ENCODE peak calls at places on chromosome 15, in six cellular contexts. K is AG04450, U is pancreas, O is colonic mucosa, D is lung, N is A549. L is an unnamed sample.

GRCh38 chr15:37045859-37046318 is 54.5 kb downstream of the MEIS2 start:
- DNase-seq in K (no peak), U (no peak), O (no peak), D (peak; percentile 29), N (no peak), L (no peak)

GRCh38 chr15:39624806-39625205 is 43.9 kb downstream of the THBS1 start:
- DNase-seq in K (peak; percentile 72), U (no peak), O (peak; percentile 77), D (no peak), N (no peak), L (peak; percentile 59)

GRCh38 chr15:36161781-36162212 is 417.6 kb upstream of the CDIN1 start:
- DNase-seq in K (no peak), U (no peak), O (no peak), D (no peak), N (no peak), L (no peak)

GRCh38 chr15:71718116-71718910 is 92.0 kb upstream of the NR2E3 start:
- DNase-seq in K (no peak), U (no peak), O (no peak), D (no peak), N (no peak), L (no peak)

GRCh38 chr15:98817745-98818144 is 169.4 kb downstream of the IGF1R start:
- DNase-seq in K (no peak), U (no peak), O (no peak), D (no peak), N (no peak), L (no peak)

GRCh38 chr15:100094127-100094510 is 247.7 kb downstream of the ADAMTS17 start:
- DNase-seq in K (no peak), U (no peak), O (no peak), D (no peak), N (no peak), L (no peak)

GRCh38 chr15:51726302-51727073 is 11.0 kb downstream of the LYSMD2 start:
- DNase-seq in K (peak; percentile 68), U (no peak), O (peak; percentile 34), D (no peak), N (peak; percentile 88), L (peak; percentile 96)

GRCh38 chr15:88661766-88662556 is 23.1 kb downstream of the ISG20 start:
- DNase-seq in K (no peak), U (no peak), O (peak; percentile 3), D (peak; percentile 10), N (no peak), L (no peak)

GRCh38 chr15:69456208-69457166 is 3.9 kb downstream of the RPLP1 start:
- DNase-seq in K (no peak), U (no peak), O (no peak), D (no peak), N (no peak), L (no peak)

GRCh38 chr15:83850015-83850414 is 196.1 kb downstream of the ADAMTSL3 start:
- DNase-seq in K (no peak), U (no peak), O (no peak), D (no peak), N (no peak), L (no peak)

GRCh38 chr15:25989327-25989726 is 126.2 kb upstream of the ATP10A start:
- DNase-seq in K (no peak), U (no peak), O (no peak), D (no peak), N (no peak), L (no peak)

GRCh38 chr15:83873966-83874365 is 220.0 kb downstream of the ADAMTSL3 start:
- DNase-seq in K (no peak), U (peak; percentile 34), O (no peak), D (no peak), N (no peak), L (no peak)

GRCh38 chr15:80978685-80979084 is 10.9 kb downstream of the MESD start:
- DNase-seq in K (no peak), U (no peak), O (no peak), D (no peak), N (no peak), L (no peak)

GRCh38 chr15:59965741-59966140 is 38.4 kb upstream of the FOXB1 start:
- DNase-seq in K (no peak), U (no peak), O (no peak), D (no peak), N (no peak), L (no peak)

GRCh38 chr15:70587896-70588567 is 175.3 kb downstream of the UACA start:
- DNase-seq in K (no peak), U (no peak), O (no peak), D (no peak), N (no peak), L (no peak)

GRCh38 chr15:33494306-33494705 is 183.5 kb downstream of the RYR3 start:
- DNase-seq in K (no peak), U (no peak), O (no peak), D (no peak), N (no peak), L (no peak)

GRCh38 chr15:36914466-36914865 is 185.9 kb downstream of the MEIS2 start:
- DNase-seq in K (no peak), U (no peak), O (no peak), D (no peak), N (no peak), L (no peak)

GRCh38 chr15:65215496-65215895 is 4.2 kb upstream of the CILP start:
- DNase-seq in K (no peak), U (no peak), O (no peak), D (no peak), N (no peak), L (no peak)

GRCh38 chr15:78691167-78691872 is 50.3 kb upstream of the CHRNB4 start:
- DNase-seq in K (no peak), U (no peak), O (no peak), D (no peak), N (no peak), L (no peak)

GRCh38 chr15:57607570-57608000 is 15.9 kb downstream of the MYZAP start:
- DNase-seq in K (no peak), U (no peak), O (peak; percentile 88), D (peak; percentile 86), N (peak; percentile 79), L (peak; percentile 83)

GRCh38 chr15:40310001-40310959 is 2.5 kb upstream of the PLCB2 start:
- DNase-seq in K (no peak), U (peak; percentile 49), O (peak; percentile 64), D (peak; percentile 57), N (peak; percentile 45), L (no peak)

GRCh38 chr15:63233667-63234419 is 43.6 kb upstream of the APH1B start:
- DNase-seq in K (no peak), U (no peak), O (no peak), D (no peak), N (no peak), L (no peak)

GRCh38 chr15:33086500-33087141 is 107.9 kb downstream of the FMN1 start:
- DNase-seq in K (no peak), U (no peak), O (no peak), D (no peak), N (peak; percentile 40), L (peak; percentile 44)

GRCh38 chr15:94107652-94108051 is 123.7 kb upstream of the MCTP2 start:
- DNase-seq in K (no peak), U (no peak), O (no peak), D (no peak), N (no peak), L (no peak)

GRCh38 chr15:48178612-48178931 is 477 bp upstream of the MYEF2 start:
- DNase-seq in K (no peak), U (no peak), O (no peak), D (no peak), N (no peak), L (no peak)

GRCh38 chr15:66844747-66845145 is 142.7 kb downstream of the SMAD6 start:
- DNase-seq in K (no peak), U (no peak), O (no peak), D (no peak), N (no peak), L (no peak)

DNA sequence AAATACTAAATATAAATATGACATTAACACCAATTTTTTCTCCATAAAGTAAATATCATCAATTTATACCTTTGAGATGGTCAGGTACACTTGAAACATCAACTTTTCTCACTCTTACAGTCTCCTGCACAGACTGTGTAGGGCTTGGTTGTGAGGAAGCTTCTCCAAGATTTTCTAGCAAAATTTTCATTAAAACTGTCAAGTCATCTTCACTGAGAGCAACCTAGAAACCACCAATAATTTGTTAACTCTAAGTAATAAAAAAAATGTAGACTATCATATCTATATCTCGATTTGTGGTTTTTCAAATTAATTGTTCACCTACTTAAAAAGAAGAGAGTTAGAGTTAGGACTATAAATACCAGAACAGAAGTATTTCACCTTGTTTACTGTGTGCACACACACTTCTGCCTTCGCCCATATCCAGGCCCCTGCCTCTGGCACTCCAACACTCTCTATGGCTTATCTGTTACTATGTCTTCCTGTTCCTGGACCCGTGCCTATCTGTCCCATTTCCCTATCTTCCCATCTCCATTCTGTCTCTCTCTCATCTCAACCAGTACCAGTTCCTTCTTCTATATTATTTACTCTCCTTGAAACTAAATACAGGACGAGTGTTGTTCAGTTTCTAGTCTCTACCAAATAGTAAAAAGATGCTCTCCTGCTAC is 123.6 kb downstream of the VPS13C start:
- DNase-seq in K (no peak), U (no peak), O (no peak), D (no peak), N (no peak), L (peak; percentile 2)
- H3K27ac ChIP-seq in K (no peak overlapping the region), U (no peak overlapping the region), O (no peak overlapping the region), D (no peak overlapping the region), N (no peak overlapping the region), L (no peak overlapping the region)

GRCh38 chr15:29740692-29741311 is 81.5 kb downstream of the TJP1 start:
- DNase-seq in K (no peak), U (no peak), O (no peak), D (no peak), N (no peak), L (no peak)
- TF ChIP-seq CTCF in K (peak; percentile 11), U (no peak), O (peak; percentile 29), D (no peak), N (peak; percentile 83), L (peak; percentile 41)

GRCh38 chr15:68312701-68313204 is 35.2 kb downstream of the FEM1B start:
- DNase-seq in K (no peak), U (no peak), O (no peak), D (no peak), N (no peak), L (peak; percentile 33)

GRCh38 chr15:68310811-68311463 is 33.4 kb downstream of the FEM1B start:
- DNase-seq in K (no peak), U (no peak), O (peak; percentile 9), D (no peak), N (no peak), L (no peak)

GRCh38 chr15:68311859-68312557 is 34.5 kb downstream of the FEM1B start:
- DNase-seq in K (no peak), U (no peak), O (no peak), D (no peak), N (no peak), L (no peak)

GRCh38 chr15:68310178-68310810 is 32.7 kb downstream of the FEM1B start:
- DNase-seq in K (no peak), U (no peak), O (peak; percentile 15), D (no peak), N (no peak), L (no peak)

GRCh38 chr15:68311464-68311835 is 33.9 kb downstream of the FEM1B start:
- DNase-seq in K (no peak), U (no peak), O (no peak), D (no peak), N (no peak), L (no peak)
- H3K27ac ChIP-seq in K (no peak overlapping the region), U (no peak overlapping the region), O (no peak overlapping the region), D (no peak overlapping the region), N (no peak overlapping the region), L (no peak overlapping the region)

DNA sequence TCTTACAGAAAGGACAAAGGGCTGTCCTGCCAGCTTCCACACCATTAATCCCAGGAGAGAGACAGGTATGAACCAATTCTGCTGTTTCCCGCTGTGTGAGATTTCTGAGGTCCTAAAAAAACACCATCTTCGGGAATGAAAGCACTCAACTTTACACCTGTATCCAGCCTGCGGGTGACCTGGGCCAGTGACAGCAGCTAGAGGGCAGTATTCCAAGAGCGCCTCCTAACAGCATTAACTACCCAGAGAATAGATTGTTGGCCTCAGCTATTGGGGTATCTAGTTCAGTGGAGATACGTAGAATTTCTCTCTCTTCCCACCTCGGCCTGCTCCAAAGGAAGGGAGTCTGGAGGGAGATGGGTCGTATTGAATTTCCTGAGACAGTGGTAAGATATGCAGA is 55.1 kb downstream of the WDR76 start:
- DNase-seq in K (no peak), U (no peak), O (no peak), D (no peak), N (no peak), L (no peak)
- TF ChIP-seq CTCF in K (peak; percentile 49), U (peak; percentile 29), O (peak; percentile 42), D (no peak), N (peak; percentile 40), L (no peak)